ENCODE peak calls at places on chromosomes 7 and 10, in six cellular contexts. E, A, F, H, T and W are unnamed samples.
A peak's percentile ranks its signal among the peaks of the same experiment; 100 is the strongest.

GRCh38 chr10:12432402-12433189 is 83.2 kb downstream of the CAMK1D start:
- DNase-seq in E (no peak), A (no peak), F (no peak), H (no peak), T (no peak), W (no peak)

GRCh38 chr7:155371884-155372781 is 74.5 kb downstream of the INSIG1 start:
- DNase-seq in E (no peak), A (no peak), F (peak; percentile 60), H (peak; percentile 89), T (peak; percentile 21), W (no peak)

GRCh38 chr7:104179178-104179577 is 28.6 kb downstream of the ORC5 start:
- DNase-seq in E (no peak), A (no peak), F (no peak), H (no peak), T (no peak), W (no peak)

GRCh38 chr7:47085491-47086275 is 496.2 kb downstream of the TNS3 start:
- DNase-seq in E (no peak), A (no peak), F (no peak), H (no peak), T (no peak), W (no peak)

GRCh38 chr10:103781329-103782061 is 73.9 kb downstream of the SH3PXD2A start:
- DNase-seq in E (no peak), A (no peak), F (no peak), H (peak; percentile 31), T (peak; percentile 29), W (no peak)

GRCh38 chr7:141145630-141145982 is 71.7 kb downstream of the TMEM178B start:
- DNase-seq in E (no peak), A (no peak), F (no peak), H (no peak), T (no peak), W (no peak)

GRCh38 chr7:107201795-107202450 is 33.1 kb downstream of the HBP1 start:
- DNase-seq in E (peak; percentile 70), A (peak; percentile 60), F (peak; percentile 58), H (no peak), T (peak; percentile 55), W (no peak)

GRCh38 chr10:79264942-79265341 is 82.3 kb upstream of the PPIF start:
- DNase-seq in E (no peak), A (peak; percentile 63), F (no peak), H (no peak), T (no peak), W (no peak)

GRCh38 chr10:133230387-133231195 is 574 bp downstream of the UTF1 start:
- DNase-seq in E (no peak), A (no peak), F (no peak), H (no peak), T (peak; percentile 29), W (peak; percentile 80)

GRCh38 chr7:158353606-158354570 is 233.7 kb downstream of the PTPRN2 start:
- DNase-seq in E (no peak), A (no peak), F (peak; percentile 81), H (peak; percentile 36), T (peak; percentile 40), W (no peak)

GRCh38 chr7:150948791-150949251 is 29.3 kb downstream of the KCNH2 start:
- DNase-seq in E (peak; percentile 39), A (peak; percentile 11), F (no peak), H (peak; percentile 68), T (no peak), W (no peak)

GRCh38 chr7:108525327-108525984 is 479 bp downstream of the PNPLA8 start:
- DNase-seq in E (no peak), A (peak; percentile 86), F (no peak), H (no peak), T (no peak), W (peak; percentile 59)

GRCh38 chr10:21920633-21921032 is 82.9 kb downstream of the DNAJC1 start:
- DNase-seq in E (no peak), A (no peak), F (no peak), H (no peak), T (no peak), W (no peak)

GRCh38 chr10:122835908-122836307 is 9.7 kb downstream of the CUZD1 start:
- DNase-seq in E (no peak), A (no peak), F (no peak), H (no peak), T (no peak), W (no peak)

GRCh38 chr7:129295015-129295423 is 70.2 kb downstream of the AHCYL2 start:
- DNase-seq in E (no peak), A (no peak), F (no peak), H (no peak), T (no peak), W (no peak)

GRCh38 chr10:74418285-74418872 is 267.4 kb downstream of the ADK start:
- DNase-seq in E (no peak), A (no peak), F (no peak), H (no peak), T (no peak), W (no peak)

GRCh38 chr10:113071446-113071845 is 121.4 kb downstream of the TCF7L2 start:
- DNase-seq in E (peak; percentile 69), A (peak; percentile 81), F (no peak), H (no peak), T (no peak), W (no peak)

GRCh38 chr10:102542800-102543418 is 39.1 kb downstream of the SUFU start:
- DNase-seq in E (no peak), A (no peak), F (no peak), H (no peak), T (no peak), W (no peak)

GRCh38 chr10:85976267-85976793 is 390.3 kb downstream of the GRID1 start:
- DNase-seq in E (no peak), A (no peak), F (no peak), H (no peak), T (no peak), W (no peak)

GRCh38 chr10:85967594-85967993 is 399.0 kb downstream of the GRID1 start:
- DNase-seq in E (no peak), A (no peak), F (no peak), H (no peak), T (no peak), W (no peak)

GRCh38 chr10:85971494-85971893 is 395.1 kb downstream of the GRID1 start:
- DNase-seq in E (no peak), A (no peak), F (no peak), H (no peak), T (no peak), W (no peak)
- TF ChIP-seq CTCF in E (no peak), A (no peak), F (no peak), H (no peak), T (no peak), W (no peak)

GRCh38 chr10:30215131-30215530 is 133.9 kb downstream of the MTPAP start:
- DNase-seq in E (no peak), A (no peak), F (no peak), H (no peak), T (no peak), W (no peak)

GRCh38 chr10:30216811-30217210 is 132.3 kb downstream of the MTPAP start:
- DNase-seq in E (no peak), A (no peak), F (no peak), H (no peak), T (no peak), W (no peak)

GRCh38 chr10:30215631-30216030 is 133.4 kb downstream of the MTPAP start:
- DNase-seq in E (no peak), A (peak; percentile 29), F (no peak), H (no peak), T (no peak), W (no peak)

GRCh38 chr10:30219977-30220751 is 128.9 kb downstream of the MTPAP start:
- DNase-seq in E (no peak), A (no peak), F (no peak), H (no peak), T (no peak), W (no peak)
- TF ChIP-seq CTCF in E (no peak), A (no peak), F (no peak), H (no peak), T (no peak), W (no peak)

GRCh38 chr7:111090834-111091233 is at the start of gene LRRN3:
- DNase-seq in E (no peak), A (peak; percentile 38), F (no peak), H (no peak), T (peak; percentile 78), W (no peak)
- TF ChIP-seq CTCF in E (no peak), A (no peak), F (no peak), H (no peak), T (no peak), W (no peak)

GRCh38 chr7:19069842-19070241 is 47.6 kb downstream of the TWIST1 start:
- DNase-seq in E (no peak), A (no peak), F (no peak), H (no peak), T (no peak), W (no peak)
- TF ChIP-seq CTCF in E (no peak), A (no peak), F (peak; percentile 39), H (no peak), T (no peak), W (no peak)

GRCh38 chr7:96596120-96596826 is 113.4 kb downstream of the SEM1 start:
- DNase-seq in E (no peak), A (no peak), F (no peak), H (no peak), T (no peak), W (no peak)
- TF ChIP-seq CTCF in E (no peak), A (peak; percentile 28), F (no peak), H (no peak), T (no peak), W (no peak)

GRCh38 chr7:1745018-1745532 is 75.0 kb downstream of the ELFN1 start:
- DNase-seq in E (no peak), A (no peak), F (no peak), H (peak; percentile 80), T (no peak), W (peak; percentile 40)
- TF ChIP-seq CTCF in E (no peak), A (no peak), F (no peak), H (no peak), T (no peak), W (no peak)

DNA sequence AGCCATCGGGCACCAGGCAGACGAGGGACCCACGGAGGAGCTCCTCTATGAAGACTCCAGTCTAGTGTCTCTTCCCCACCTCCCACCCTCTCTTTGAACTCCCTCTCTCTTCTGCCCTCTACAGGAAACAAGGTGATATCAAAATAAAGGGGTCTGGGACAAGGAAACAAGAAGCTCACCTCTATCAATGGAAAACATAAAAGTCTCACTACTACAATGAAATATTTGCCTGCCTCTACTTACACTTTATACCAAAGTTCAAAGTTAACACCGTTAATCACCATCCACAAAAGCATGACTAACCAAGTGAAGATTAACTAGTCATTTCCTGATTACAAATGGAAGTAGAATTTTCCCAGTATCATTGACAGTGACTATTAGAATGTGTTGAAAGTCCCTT is 82.2 kb downstream of the PARD3 start:
- DNase-seq in E (no peak), A (no peak), F (no peak), H (no peak), T (no peak), W (no peak)
- TF ChIP-seq CTCF in E (no peak), A (no peak), F (peak; percentile 34), H (no peak), T (peak; percentile 13), W (no peak)

GRCh38 chr7:2651336-2651735 is 19.6 kb downstream of the TTYH3 start:
- DNase-seq in E (no peak), A (no peak), F (no peak), H (no peak), T (peak; percentile 62), W (no peak)
- TF ChIP-seq CTCF in E (no peak), A (no peak), F (peak; percentile 21), H (no peak), T (no peak), W (peak; percentile 22)